ENCODE peak calls at places on chromosome 14, in five cellular contexts. M is NCI-H1105 treated with DMSO at 0.1 percent for 48 hours; B is breast epithelium; I is DMS53; X is activated T-helper 1 cell treated with anti-CD3 and anti-CD28 coated beads, Interleukin-12 subunit alpha, Interleukin-12 subunit beta, Interleukin-2, Interleukin-4 antibody, amounts not matched to agents 30 ng/mL and 10 ng/mL and 1 ng/mL, durations not matched to agents 14 hours and 24 hours and 36 hours. D is an unnamed sample.

GRCh38 chr14:103698380-103699260 is 16.6 kb downstream of the XRCC3 start:
- DNase-seq in I (peak), M (no peak), B (peak), X (no peak), D (no peak)

GRCh38 chr14:72869407-72870329 is 24.2 kb downstream of the DPF3 start:
- DNase-seq in I (no peak), B (no peak), X (no peak), M (no peak), D (no peak)

GRCh38 chr14:46417066-46417465 is 234.5 kb downstream of the RPL10L start:
- DNase-seq in X (no peak), I (no peak), B (no peak), M (no peak), D (no peak)

GRCh38 chr14:64364907-64365306 is 23.2 kb upstream of the MTHFD1 start:
- DNase-seq in X (no peak), B (no peak), M (no peak), I (no peak), D (no peak)

GRCh38 chr14:72688990-72689677 is 204.8 kb downstream of the DPF3 start:
- DNase-seq in M (no peak), I (no peak), B (no peak), X (no peak), D (no peak)

GRCh38 chr14:21940887-21941855 is 267.6 kb upstream of the OR4E1 start:
- DNase-seq in X (no peak), I (peak), M (no peak), B (no peak), D (no peak)

GRCh38 chr14:104250175-104250574 is 111.8 kb downstream of the KIF26A start:
- DNase-seq in I (no peak), X (no peak), M (no peak), B (no peak), D (no peak)

GRCh38 chr14:103232831-103233319 is 101.2 kb upstream of the EIF5 start:
- DNase-seq in I (no peak), B (no peak), X (no peak), M (peak), D (peak)

GRCh38 chr14:101601603-101602465 is 40.5 kb downstream of the DIO3 start:
- DNase-seq in X (no peak), I (no peak), B (no peak), M (no peak), D (no peak)

GRCh38 chr14:21915814-21916213 is 242.2 kb upstream of the OR4E1 start:
- DNase-seq in M (no peak), I (peak), B (no peak), X (no peak), D (no peak)

GRCh38 chr14:77825895-77826519 is 26.1 kb downstream of the ADCK1 start:
- DNase-seq in M (no peak), B (no peak), X (no peak), I (no peak), D (no peak)

GRCh38 chr14:103427485-103428443 is 42.5 kb downstream of the MARK3 start:
- DNase-seq in B (no peak), M (no peak), X (peak), I (peak), D (no peak)

GRCh38 chr14:24353551-24354529 is 14.0 kb upstream of the RIPK3 start:
- DNase-seq in I (peak), M (no peak), B (no peak), X (no peak), D (no peak)

GRCh38 chr14:105377555-105378182 is 20.7 kb upstream of the TEX22 start:
- DNase-seq in I (no peak), M (no peak), B (no peak), X (no peak), D (no peak)

GRCh38 chr14:67859169-67859749 is 39.7 kb downstream of the RAD51B start:
- DNase-seq in X (no peak), I (no peak), M (no peak), B (no peak), D (no peak)

GRCh38 chr14:77031680-77032482 is 3.4 kb upstream of the IRF2BPL start:
- DNase-seq in I (peak), M (no peak), X (no peak), B (no peak), D (no peak)

GRCh38 chr14:76836029-76836630 is 9.9 kb downstream of the LRRC74A start:
- DNase-seq in X (no peak), I (no peak), M (no peak), B (no peak), D (no peak)

GRCh38 chr14:23514009-23514962 is 37.3 kb downstream of the ZFHX2 start:
- DNase-seq in X (no peak), I (no peak), M (peak), B (no peak), D (peak)

GRCh38 chr14:72646861-72647528 is 246.9 kb downstream of the DPF3 start:
- DNase-seq in B (no peak), X (no peak), M (no peak), I (no peak), D (no peak)

D was measured in NCI-H2081.